ENCODE peak calls at places on chromosome 17, in six cellular contexts. One of them, this sample, is unnamed. For H4K20me1, the result is how much of the 10 kb centered on the place peaks cover.

GRCh38 chr17:21287703-21288449 is 3.4 kb downstream of the MAP2K3 start:
- DNase-seq in IMR-90: peak
- DNase-seq in PC-9: peak
- DNase-seq in DND-41: peak
- DNase-seq in hepatocyte: peak
- DNase-seq in PC-3: peak
- DNase-seq in this sample: no peak

GRCh38 chr17:28570716-28571254 is 539 bp downstream of the PIGS start:
- DNase-seq in DND-41: peak
- DNase-seq in PC-3: peak
- DNase-seq in PC-9: peak
- DNase-seq in hepatocyte: peak
- DNase-seq in IMR-90: no peak
- DNase-seq in this sample: peak

GRCh38 chr17:59505610-59506276 is 59.7 kb upstream of the DHX40 start:
- DNase-seq in PC-3: peak
- DNase-seq in hepatocyte: peak
- DNase-seq in IMR-90: peak
- DNase-seq in PC-9: peak
- DNase-seq in DND-41: no peak
- DNase-seq in this sample: peak

GRCh38 chr17:50272246-50272645 is 2.0 kb upstream of the TMEM92 start:
- DNase-seq in IMR-90: no peak
- DNase-seq in DND-41: no peak
- DNase-seq in PC-3: no peak
- DNase-seq in hepatocyte: peak
- DNase-seq in PC-9: no peak
- DNase-seq in this sample: no peak

GRCh38 chr17:81025756-81026155 is 9.2 kb upstream of the BAIAP2 start:
- DNase-seq in PC-9: no peak
- DNase-seq in IMR-90: no peak
- DNase-seq in PC-3: no peak
- DNase-seq in DND-41: no peak
- DNase-seq in hepatocyte: no peak
- DNase-seq in this sample: no peak

GRCh38 chr17:65064452-65065019 is 8.0 kb upstream of the GNA13 start:
- DNase-seq in hepatocyte: peak
- DNase-seq in DND-41: no peak
- DNase-seq in PC-9: peak
- DNase-seq in IMR-90: peak
- DNase-seq in PC-3: peak
- DNase-seq in this sample: no peak

GRCh38 chr17:5049314-5049819 is 14.1 kb upstream of the SLC52A1 start:
- DNase-seq in hepatocyte: no peak
- DNase-seq in IMR-90: no peak
- DNase-seq in PC-3: no peak
- DNase-seq in PC-9: no peak
- DNase-seq in DND-41: peak
- DNase-seq in this sample: no peak

GRCh38 chr17:29407856-29408255 is 17.7 kb downstream of the TAOK1 start:
- DNase-seq in DND-41: no peak
- DNase-seq in hepatocyte: no peak
- DNase-seq in IMR-90: peak
- DNase-seq in PC-3: no peak
- DNase-seq in PC-9: no peak
- DNase-seq in this sample: no peak

GRCh38 chr17:51000835-51001638 is 119.6 kb downstream of the SPAG9 start:
- DNase-seq in DND-41: peak
- DNase-seq in hepatocyte: peak
- DNase-seq in PC-9: peak
- DNase-seq in PC-3: peak
- DNase-seq in IMR-90: peak
- DNase-seq in this sample: peak

GRCh38 chr17:35213412-35213925 is 19.3 kb upstream of the SLC35G3 start:
- DNase-seq in PC-3: no peak
- DNase-seq in hepatocyte: no peak
- DNase-seq in DND-41: no peak
- DNase-seq in PC-9: no peak
- DNase-seq in IMR-90: no peak
- DNase-seq in this sample: no peak

GRCh38 chr17:35849469-35850348 is 19.0 kb downstream of the HEATR9 start:
- DNase-seq in PC-3: peak
- DNase-seq in DND-41: peak
- DNase-seq in hepatocyte: peak
- DNase-seq in PC-9: peak
- DNase-seq in IMR-90: peak
- DNase-seq in this sample: peak

GRCh38 chr17:33469911-33470310 is 176.8 kb upstream of the ASIC2 start:
- DNase-seq in PC-3: no peak
- DNase-seq in DND-41: no peak
- DNase-seq in hepatocyte: peak
- DNase-seq in IMR-90: peak
- DNase-seq in PC-9: no peak
- DNase-seq in this sample: no peak

GRCh38 chr17:18184143-18185007 is 747 bp downstream of the ALKBH5 start:
- DNase-seq in PC-3: peak
- DNase-seq in PC-9: peak
- DNase-seq in IMR-90: peak
- DNase-seq in DND-41: peak
- DNase-seq in hepatocyte: peak
- DNase-seq in this sample: peak

GRCh38 chr17:9432121-9432866 is 143.3 kb downstream of the STX8 start:
- DNase-seq in PC-3: no peak
- DNase-seq in PC-9: no peak
- DNase-seq in hepatocyte: no peak
- DNase-seq in DND-41: no peak
- DNase-seq in IMR-90: peak
- DNase-seq in this sample: no peak

GRCh38 chr17:5775098-5775497 is 190.8 kb upstream of the NLRP1 start:
- DNase-seq in hepatocyte: no peak
- DNase-seq in PC-3: no peak
- DNase-seq in DND-41: no peak
- DNase-seq in PC-9: no peak
- DNase-seq in IMR-90: no peak
- DNase-seq in this sample: no peak

GRCh38 chr17:41812176-41813038 is at the start of gene FKBP10:
- DNase-seq in PC-3: peak
- DNase-seq in hepatocyte: peak
- DNase-seq in DND-41: no peak
- DNase-seq in PC-9: peak
- DNase-seq in IMR-90: peak
- DNase-seq in this sample: peak

GRCh38 chr17:33200116-33200515 is 93.0 kb downstream of the ASIC2 start:
- DNase-seq in DND-41: no peak
- DNase-seq in PC-3: peak
- DNase-seq in hepatocyte: peak
- DNase-seq in IMR-90: peak
- DNase-seq in PC-9: no peak
- DNase-seq in this sample: no peak

GRCh38 chr17:58324409-58325288 is 3.9 kb downstream of the TSPOAP1 start:
- DNase-seq in PC-3: peak
- DNase-seq in hepatocyte: peak
- DNase-seq in IMR-90: peak
- DNase-seq in DND-41: peak
- DNase-seq in PC-9: peak
- DNase-seq in this sample: peak

GRCh38 chr17:61662771-61663170 is 71.8 kb upstream of the NACA2 start:
- DNase-seq in hepatocyte: no peak
- DNase-seq in IMR-90: peak
- DNase-seq in PC-3: no peak
- DNase-seq in PC-9: no peak
- DNase-seq in DND-41: no peak
- DNase-seq in this sample: no peak

GRCh38 chr17:21039839-21040575 is 2.8 kb downstream of the USP22 start:
- DNase-seq in hepatocyte: peak
- DNase-seq in PC-9: no peak
- DNase-seq in PC-3: peak
- DNase-seq in DND-41: peak
- DNase-seq in IMR-90: peak
- DNase-seq in this sample: peak

GRCh38 chr17:44761932-44762810 is 3.4 kb downstream of the ADAM11 start:
- DNase-seq in hepatocyte: no peak
- DNase-seq in PC-9: no peak
- DNase-seq in DND-41: no peak
- DNase-seq in IMR-90: no peak
- DNase-seq in PC-3: no peak
- DNase-seq in this sample: no peak

GRCh38 chr17:45381001-45381400 is 51.7 kb downstream of the ARHGAP27 start:
- DNase-seq in PC-9: no peak
- DNase-seq in DND-41: no peak
- DNase-seq in IMR-90: no peak
- DNase-seq in PC-3: no peak
- DNase-seq in hepatocyte: no peak
- DNase-seq in this sample: no peak

DNA sequence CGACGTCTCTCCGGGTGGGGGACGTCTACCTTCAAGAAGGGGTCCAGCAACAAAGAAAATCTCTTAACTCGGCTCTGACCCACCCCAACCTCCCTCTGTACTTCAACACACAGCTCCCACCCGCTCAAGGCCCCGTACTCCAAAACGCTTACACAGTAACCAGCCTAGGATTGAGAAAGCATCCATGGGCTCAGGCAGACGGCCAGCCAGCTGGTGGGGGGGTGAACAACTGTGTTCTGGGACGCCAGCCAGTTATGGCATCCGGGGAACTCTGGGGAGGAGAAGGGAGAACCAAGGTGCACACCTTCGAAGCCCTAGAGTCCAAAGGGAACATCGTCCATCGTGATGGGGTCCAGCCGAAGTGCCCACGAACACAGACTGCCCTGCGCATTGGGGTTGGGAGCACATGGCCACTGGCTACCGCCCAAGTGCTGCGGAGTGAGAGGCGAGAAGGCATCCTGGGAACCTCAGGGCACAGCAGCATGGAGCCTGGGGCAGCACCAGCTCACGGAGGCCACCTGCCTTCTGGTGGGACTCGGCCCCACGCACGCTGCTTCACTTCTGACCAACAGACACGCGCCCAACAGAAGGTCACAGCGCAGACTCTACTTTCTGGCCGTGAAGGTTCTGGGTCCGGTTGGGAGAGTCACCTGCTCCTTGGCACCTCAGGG is 14.3 kb downstream of the SLC16A3 start:
- DNase-seq in IMR-90: peak
- DNase-seq in hepatocyte: peak
- DNase-seq in PC-3: peak
- DNase-seq in DND-41: no peak
- DNase-seq in PC-9: no peak
- DNase-seq in this sample: no peak
- H4K20me1 ChIP-seq in IMR-90: half or more
- H4K20me1 ChIP-seq in hepatocyte: half or more
- H4K20me1 ChIP-seq in PC-3: under half
- H4K20me1 ChIP-seq in DND-41: half or more
- H4K20me1 ChIP-seq in PC-9: half or more
- H4K20me1 ChIP-seq in this sample: under half

GRCh38 chr17:48871035-48871550 is 21.5 kb upstream of the ATP5MC1 start:
- DNase-seq in hepatocyte: no peak
- DNase-seq in IMR-90: no peak
- DNase-seq in PC-3: no peak
- DNase-seq in DND-41: no peak
- DNase-seq in PC-9: no peak
- DNase-seq in this sample: no peak
- H3K4me2 ChIP-seq in hepatocyte: peak
- H3K4me2 ChIP-seq in IMR-90: no peak
- H3K4me2 ChIP-seq in PC-3: no peak
- H3K4me2 ChIP-seq in DND-41: no peak
- H3K4me2 ChIP-seq in PC-9: no peak
- H3K4me2 ChIP-seq in this sample: no peak

GRCh38 chr17:77387891-77388290 is 247.1 kb downstream of the SEC14L1 start:
- DNase-seq in PC-9: no peak
- DNase-seq in DND-41: no peak
- DNase-seq in IMR-90: no peak
- DNase-seq in PC-3: no peak
- DNase-seq in hepatocyte: no peak
- DNase-seq in this sample: no peak
- H4K20me1 ChIP-seq in PC-9: under half
- H4K20me1 ChIP-seq in DND-41: half or more
- H4K20me1 ChIP-seq in IMR-90: half or more
- H4K20me1 ChIP-seq in PC-3: under half
- H4K20me1 ChIP-seq in hepatocyte: half or more
- H4K20me1 ChIP-seq in this sample: under half

GRCh38 chr17:79843917-79844815 is 4.9 kb upstream of the CBX4 start:
- DNase-seq in hepatocyte: peak
- DNase-seq in DND-41: no peak
- DNase-seq in PC-9: peak
- DNase-seq in PC-3: peak
- DNase-seq in IMR-90: peak
- DNase-seq in this sample: peak

GRCh38 chr17:79845601-79845949 is 6.3 kb upstream of the CBX4 start:
- DNase-seq in DND-41: no peak
- DNase-seq in PC-9: no peak
- DNase-seq in hepatocyte: peak
- DNase-seq in IMR-90: no peak
- DNase-seq in PC-3: no peak
- DNase-seq in this sample: no peak

GRCh38 chr17:79843475-79843916 is 4.3 kb upstream of the CBX4 start:
- DNase-seq in PC-3: no peak
- DNase-seq in IMR-90: no peak
- DNase-seq in PC-9: no peak
- DNase-seq in DND-41: no peak
- DNase-seq in hepatocyte: peak
- DNase-seq in this sample: no peak

GRCh38 chr17:79842656-79843474 is 3.6 kb upstream of the CBX4 start:
- DNase-seq in IMR-90: no peak
- DNase-seq in hepatocyte: peak
- DNase-seq in PC-3: peak
- DNase-seq in DND-41: no peak
- DNase-seq in PC-9: no peak
- DNase-seq in this sample: peak

DNA sequence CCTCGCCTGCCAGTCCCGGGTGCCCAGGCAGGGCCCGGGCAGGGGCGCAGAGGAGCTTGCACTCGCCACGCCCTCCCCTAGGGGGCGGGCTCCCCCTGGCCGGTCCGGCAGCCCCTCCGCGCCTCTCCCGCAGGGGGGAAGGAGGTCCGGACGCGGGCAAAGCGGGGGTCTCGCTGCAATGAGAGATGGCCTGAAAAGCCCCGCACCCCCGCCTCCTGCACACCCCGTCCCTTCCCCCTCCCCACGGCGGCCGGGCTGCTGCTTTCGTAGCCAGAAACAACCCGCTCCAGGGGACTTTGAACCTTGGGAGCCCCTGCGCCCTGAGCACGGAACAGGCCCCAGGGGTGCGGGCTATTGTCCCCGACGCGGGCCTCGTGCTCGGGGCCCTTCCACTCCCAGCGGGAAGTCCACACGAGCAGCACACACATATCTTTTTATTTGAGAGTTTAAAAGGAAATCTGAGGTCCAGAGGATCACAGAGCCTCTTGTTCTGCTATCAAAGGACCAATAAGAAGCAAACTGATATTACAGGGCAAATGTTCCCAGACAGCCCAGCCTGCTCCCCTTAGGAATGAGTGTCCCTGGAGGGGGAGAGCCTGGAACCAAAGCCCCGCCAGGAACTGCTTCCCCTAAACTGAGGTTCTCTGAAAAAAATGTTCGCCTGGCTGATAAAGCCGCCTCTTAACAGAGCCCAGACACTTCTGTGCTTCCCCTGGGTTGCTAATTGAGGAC is 5.8 kb upstream of the CBX4 start:
- DNase-seq in PC-9: peak
- DNase-seq in IMR-90: no peak
- DNase-seq in DND-41: peak
- DNase-seq in PC-3: peak
- DNase-seq in hepatocyte: peak
- DNase-seq in this sample: peak
- H3K4me2 ChIP-seq in PC-9: peak
- H3K4me2 ChIP-seq in IMR-90: no peak
- H3K4me2 ChIP-seq in DND-41: no peak
- H3K4me2 ChIP-seq in PC-3: peak
- H3K4me2 ChIP-seq in hepatocyte: peak
- H3K4me2 ChIP-seq in this sample: peak

This sample was measured in GM23338.